ENCODE peak calls at places on chromosomes 12 and 14, in six cellular contexts. P, K, R, F, V and U are unnamed samples.

GRCh38 chr12:121578230-121579189 is 2.3 kb downstream of the KDM2B start:
- DNase-seq in P (no peak), V (no peak), R (no peak), K (no peak), F (peak; percentile 70), U (no peak)

GRCh38 chr12:96015672-96016071 is 19.5 kb upstream of the HAL start:
- DNase-seq in F (no peak), K (no peak), P (no peak), R (peak; percentile 26), V (no peak), U (no peak)

GRCh38 chr12:108629156-108629555 is 4.5 kb downstream of the SELPLG start:
- DNase-seq in P (no peak), K (no peak), F (peak; percentile 24), R (no peak), V (no peak), U (no peak)

GRCh38 chr12:93127107-93127560 is 198.0 kb upstream of the EEA1 start:
- DNase-seq in V (no peak), R (no peak), F (no peak), K (no peak), P (no peak), U (no peak)

GRCh38 chr12:25859976-25860375 is 98.5 kb upstream of the RASSF8 start:
- DNase-seq in F (no peak), V (no peak), K (no peak), R (peak; percentile 73), P (no peak), U (no peak)

GRCh38 chr14:90553921-90554336 is 157.1 kb downstream of the CALM1 start:
- DNase-seq in P (no peak), K (no peak), R (no peak), V (no peak), F (no peak), U (no peak)

GRCh38 chr12:109428038-109428629 is 49.0 kb downstream of the KCTD10 start:
- DNase-seq in K (peak; percentile 60), V (peak; percentile 46), R (peak; percentile 57), F (peak; percentile 87), P (peak; percentile 59), U (peak; percentile 79)

GRCh38 chr12:50924131-50924438 is 28.3 kb upstream of the HIGD1C start:
- DNase-seq in V (no peak), F (no peak), P (no peak), K (no peak), R (no peak), U (no peak)

GRCh38 chr12:75747572-75747995 is 236.2 kb upstream of the KRR1 start:
- DNase-seq in K (no peak), V (peak; percentile 38), R (peak; percentile 84), P (peak; percentile 63), F (no peak), U (no peak)

GRCh38 chr12:118063567-118064391 is 2.8 kb upstream of the WSB2 start:
- DNase-seq in P (no peak), V (no peak), K (no peak), R (no peak), F (no peak), U (no peak)

GRCh38 chr12:109777544-109777943 is 55.7 kb downstream of the TRPV4 start:
- DNase-seq in R (peak; percentile 63), K (no peak), F (no peak), V (no peak), P (no peak), U (no peak)

GRCh38 chr14:64632056-64632455 is 72.2 kb upstream of the PLEKHG3 start:
- DNase-seq in V (no peak), P (no peak), F (no peak), R (no peak), K (no peak), U (no peak)

GRCh38 chr14:101243587-101244338 is 317.5 kb upstream of the DIO3 start:
- DNase-seq in F (no peak), K (no peak), R (no peak), P (no peak), V (no peak), U (no peak)

GRCh38 chr14:105528859-105529505 is 2.6 kb downstream of the TMEM121 start:
- DNase-seq in V (no peak), K (no peak), R (no peak), P (no peak), F (no peak), U (no peak)

GRCh38 chr12:31715283-31715825 is 13.5 kb downstream of the AMN1 start:
- DNase-seq in F (no peak), R (no peak), P (no peak), K (no peak), V (no peak), U (no peak)

GRCh38 chr12:79020106-79020505 is 155.5 kb downstream of the SYT1 start:
- DNase-seq in P (no peak), K (no peak), V (no peak), F (no peak), R (peak; percentile 62), U (no peak)

GRCh38 chr12:116837082-116837481 is 44.2 kb downstream of the HRK start:
- DNase-seq in R (no peak), V (no peak), K (no peak), P (no peak), F (no peak), U (no peak)

GRCh38 chr12:96501139-96501741 is 11.9 kb downstream of the CFAP54 start:
- DNase-seq in R (peak; percentile 88), K (no peak), V (no peak), F (no peak), P (no peak), U (no peak)

GRCh38 chr14:88985654-88986053 is 161.2 kb downstream of the TTC8 start:
- DNase-seq in P (no peak), K (no peak), R (no peak), F (no peak), V (no peak), U (no peak)

GRCh38 chr12:102939670-102940222 is 17.7 kb upstream of the ASCL1 start:
- DNase-seq in V (no peak), P (no peak), K (no peak), F (no peak), R (no peak), U (no peak)
- TF ChIP-seq CTCF in V (no peak), P (no peak), K (peak; percentile 39), F (no peak), R (no peak), U (peak; percentile 33)

GRCh38 chr14:91575469-91576208 is 65.5 kb upstream of the PPP4R3A start:
- DNase-seq in R (no peak), P (no peak), V (no peak), K (no peak), F (no peak), U (no peak)

GRCh38 chr14:91577632-91578233 is 67.6 kb upstream of the PPP4R3A start:
- DNase-seq in P (no peak), R (no peak), V (no peak), F (no peak), K (no peak), U (no peak)

GRCh38 chr14:91573528-91573893 is 63.4 kb upstream of the PPP4R3A start:
- DNase-seq in F (no peak), K (no peak), R (no peak), V (no peak), P (no peak), U (no peak)

GRCh38 chr14:91570021-91570420 is 59.9 kb upstream of the PPP4R3A start:
- DNase-seq in R (no peak), V (no peak), P (no peak), F (no peak), K (no peak), U (no peak)

DNA sequence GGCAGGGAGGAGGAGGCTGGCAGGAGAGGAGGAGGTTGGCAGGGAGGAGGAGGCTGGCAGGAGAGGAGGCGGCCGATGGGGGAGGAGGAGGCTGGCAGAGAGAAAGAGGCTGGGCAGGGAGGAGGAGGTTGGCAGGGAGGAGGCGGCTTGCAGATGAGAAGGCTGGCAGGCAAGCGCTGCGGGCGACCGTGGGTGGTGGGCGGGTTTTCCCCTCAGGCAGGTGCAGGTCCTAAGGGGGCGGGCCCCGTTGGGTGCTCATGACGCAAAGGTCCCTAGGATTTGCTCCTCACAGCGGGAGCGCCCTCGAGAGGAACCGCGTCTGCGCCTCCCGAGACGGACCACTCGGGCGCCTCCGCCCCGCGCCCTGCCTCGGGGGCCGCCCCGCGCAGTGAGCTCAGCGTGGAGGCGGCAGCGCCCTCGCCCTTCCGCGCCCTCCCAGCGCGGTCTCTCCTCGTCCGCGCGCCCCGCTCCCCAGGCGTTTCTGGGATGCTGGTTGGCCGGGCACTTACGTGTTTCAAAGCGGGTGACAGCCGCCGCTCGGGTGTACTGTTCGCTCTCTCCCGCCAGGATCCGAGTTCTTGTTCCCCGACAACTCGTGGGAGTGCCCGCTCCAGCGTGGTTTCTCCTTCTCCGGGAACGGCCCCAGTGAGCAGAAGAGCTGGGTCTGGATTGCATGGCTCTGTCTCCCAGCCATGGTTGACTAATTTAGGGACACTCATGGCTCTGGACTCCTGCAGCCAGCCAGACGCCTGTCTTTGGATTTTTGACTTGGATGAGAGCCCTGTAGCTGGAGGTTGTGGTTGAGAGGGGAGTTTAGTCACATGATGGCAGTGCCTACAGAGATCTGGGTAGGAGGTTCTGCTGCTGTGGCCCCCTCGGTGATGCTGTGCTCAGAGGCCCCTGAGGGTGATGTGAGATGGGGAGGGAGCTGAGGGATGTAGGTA is 64.1 kb upstream of the PPP4R3A start:
- DNase-seq in F (peak; percentile 40), V (peak; percentile 16), R (peak; percentile 61), K (peak; percentile 29), P (no peak), U (no peak)
- TF ChIP-seq CTCF in F (no peak), V (no peak), R (no peak), K (no peak), P (no peak), U (peak; percentile 38)

DNA sequence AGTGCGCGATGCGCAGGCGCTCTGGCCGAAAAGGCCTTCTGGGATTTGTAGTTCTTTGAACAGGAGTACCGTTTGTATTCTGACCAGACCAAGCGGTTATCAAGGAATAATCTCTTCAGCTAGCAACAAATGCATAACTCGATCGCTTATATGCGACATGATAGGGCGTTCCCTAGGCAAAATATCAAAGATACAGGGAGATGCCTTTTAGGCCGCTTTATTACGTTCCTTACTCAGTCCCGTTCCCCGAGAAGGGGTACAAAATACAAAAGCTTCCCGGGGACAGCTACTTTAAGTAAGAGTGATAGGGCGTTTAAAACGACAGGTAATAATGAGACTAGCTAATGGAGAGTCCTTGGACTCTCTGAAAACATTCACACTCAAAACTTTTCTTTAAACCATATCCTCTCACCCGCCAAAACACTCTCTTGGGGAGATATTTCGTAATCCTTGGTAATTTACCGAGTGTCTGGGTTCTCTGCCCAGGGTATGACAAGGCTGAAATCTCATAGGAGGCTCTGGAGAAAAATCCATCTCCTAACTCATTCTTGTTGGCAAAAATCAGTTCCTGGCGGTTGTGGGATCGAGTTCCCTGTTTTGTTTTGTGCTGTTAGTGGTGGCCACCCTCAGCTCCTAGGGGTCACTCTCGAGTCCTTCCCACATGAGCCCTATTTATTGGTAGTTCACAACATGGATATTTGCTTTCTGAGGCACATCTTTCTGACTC is 412 bp upstream of the SNW1 start:
- DNase-seq in R (no peak), P (no peak), K (no peak), V (peak; percentile 75), F (no peak), U (no peak)
- TF ChIP-seq CTCF in R (peak; percentile 16), P (peak; percentile 43), K (peak; percentile 28), V (peak; percentile 31), F (no peak), U (peak; percentile 42)

GRCh38 chr14:67517083-67517482 is 16.0 kb upstream of the PLEKHH1 start:
- DNase-seq in P (no peak), K (no peak), V (no peak), R (no peak), F (no peak), U (no peak)
- TF ChIP-seq CTCF in P (no peak), K (no peak), V (peak; percentile 31), R (peak; percentile 3), F (no peak), U (peak; percentile 19)

GRCh38 chr12:65565601-65566560 is 258.4 kb upstream of the HMGA2 start:
- DNase-seq in R (peak; percentile 67), V (peak; percentile 95), F (no peak), P (peak; percentile 96), K (no peak), U (no peak)
- TF ChIP-seq CTCF in R (no peak), V (peak; percentile 8), F (no peak), P (peak; percentile 32), K (no peak), U (no peak)